ENCODE peak calls at places on chromosome 16, in six cellular contexts. C, G, S, I, Q and T are unnamed samples.

GRCh38 chr16:86025706-86026105 is 126.7 kb downstream of the IRF8 start:
- DNase-seq in C (peak), Q (no peak), S (no peak), I (no peak), G (peak), T (no peak)

GRCh38 chr16:51383909-51384308 is 232.8 kb upstream of the SALL1 start:
- DNase-seq in G (no peak), Q (no peak), S (no peak), I (no peak), C (no peak), T (peak)

GRCh38 chr16:28561557-28562187 is 8.0 kb downstream of the SGF29 start:
- DNase-seq in I (no peak), S (no peak), Q (no peak), C (no peak), G (no peak), T (no peak)

GRCh38 chr16:57752581-57753447 is 17.2 kb downstream of the KATNB1 start:
- DNase-seq in G (no peak), I (no peak), S (no peak), C (no peak), Q (no peak), T (no peak)

GRCh38 chr16:19853973-19854876 is 30.4 kb downstream of the GPRC5B start:
- DNase-seq in C (no peak), G (no peak), I (no peak), Q (no peak), S (no peak), T (peak)

GRCh38 chr16:84618428-84619102 is 687 bp upstream of the COTL1 start:
- DNase-seq in C (no peak), S (no peak), I (peak), Q (no peak), G (no peak), T (peak)

GRCh38 chr16:85860413-85861094 is 38.4 kb upstream of the IRF8 start:
- DNase-seq in Q (no peak), G (no peak), C (no peak), I (no peak), S (no peak), T (no peak)

GRCh38 chr16:20359997-20360396 is 7.5 kb upstream of the UMOD start:
- DNase-seq in G (no peak), C (no peak), Q (no peak), I (no peak), S (no peak), T (peak)

GRCh38 chr16:70375636-70376611 is 29.2 kb downstream of the DDX19A start:
- DNase-seq in G (no peak), C (no peak), S (no peak), Q (no peak), I (no peak), T (no peak)
- TF ChIP-seq POLR2AphosphoS5 in G (no peak), C (no peak), S (no peak), Q (no peak), I (no peak), T (no peak)

GRCh38 chr16:68448360-68448970 is at the start of gene SMPD3:
- DNase-seq in G (peak), C (peak), Q (peak), I (peak), S (peak), T (peak)
- TF ChIP-seq POLR2AphosphoS5 in G (peak), C (peak), Q (peak), I (no peak), S (no peak), T (peak)

GRCh38 chr16:2339521-2340484 is 725 bp downstream of the ABCA3 start:
- DNase-seq in G (peak), C (peak), I (no peak), S (no peak), Q (peak), T (peak)
- TF ChIP-seq POLR2AphosphoS5 in G (no peak), C (no peak), I (peak), S (peak), Q (no peak), T (no peak)

DNA sequence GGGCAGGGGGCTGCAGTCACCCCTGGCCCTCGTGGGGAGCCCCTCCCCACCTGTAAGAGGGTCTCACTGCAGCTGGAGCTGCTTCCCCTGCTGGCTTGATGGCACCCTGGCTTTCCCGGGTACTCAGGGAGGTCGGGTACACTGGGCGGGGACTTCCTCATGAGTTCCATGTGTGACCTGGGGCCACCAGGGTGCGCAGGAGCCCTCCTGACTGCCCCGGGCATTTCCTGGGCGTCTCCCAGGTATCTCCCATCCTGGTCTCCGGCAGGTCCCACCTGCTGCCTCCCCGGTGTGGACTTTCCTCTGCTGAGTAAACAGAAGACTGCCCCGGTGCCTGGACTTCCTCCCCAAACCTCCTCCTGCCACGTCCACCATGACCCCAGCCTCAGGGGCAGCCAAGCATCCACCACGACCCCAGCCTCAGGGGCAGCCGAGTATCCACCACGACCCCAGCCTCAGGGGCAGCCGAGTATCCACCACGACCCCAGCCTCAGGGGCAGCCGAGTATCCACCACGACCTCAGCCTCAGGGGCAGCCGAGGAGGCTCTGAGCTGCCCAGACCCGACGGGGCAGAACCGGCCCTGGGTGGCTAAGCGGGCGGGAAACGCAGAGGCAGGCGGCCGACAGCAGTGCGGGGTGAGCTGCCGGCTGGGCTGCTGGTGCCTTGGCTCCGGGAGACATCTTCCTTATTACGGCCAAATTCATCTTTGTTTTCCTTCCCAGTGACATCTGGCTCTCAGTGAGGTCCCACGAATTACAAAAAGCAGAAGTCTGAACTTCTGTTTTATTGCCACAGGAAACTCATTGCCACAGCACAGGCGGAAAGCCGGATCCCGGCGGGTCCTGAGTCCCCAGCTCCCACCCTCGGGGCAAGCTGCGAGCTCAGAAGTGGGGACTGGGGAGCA is 40.7 kb downstream of the CBFA2T3 start:
- DNase-seq in Q (no peak), I (no peak), G (peak), C (peak), S (no peak), T (no peak)
- TF ChIP-seq POLR2AphosphoS5 in Q (no peak), I (no peak), G (no peak), C (no peak), S (no peak), T (no peak)

GRCh38 chr16:4957720-4958509 is at the start of gene SEC14L5:
- DNase-seq in G (peak), I (peak), C (peak), Q (peak), S (peak), T (peak)
- TF ChIP-seq POLR2AphosphoS5 in G (peak), I (peak), C (peak), Q (no peak), S (no peak), T (peak)

GRCh38 chr16:74680681-74681080 is 14.0 kb upstream of the RFWD3 start:
- DNase-seq in G (no peak), I (no peak), C (no peak), S (no peak), Q (no peak), T (no peak)

GRCh38 chr16:74677868-74678267 is 11.2 kb upstream of the RFWD3 start:
- DNase-seq in G (no peak), Q (no peak), C (no peak), S (no peak), I (no peak), T (no peak)

GRCh38 chr16:74682556-74682955 is 15.9 kb upstream of the RFWD3 start:
- DNase-seq in G (no peak), Q (no peak), I (no peak), C (no peak), S (no peak), T (peak)

DNA sequence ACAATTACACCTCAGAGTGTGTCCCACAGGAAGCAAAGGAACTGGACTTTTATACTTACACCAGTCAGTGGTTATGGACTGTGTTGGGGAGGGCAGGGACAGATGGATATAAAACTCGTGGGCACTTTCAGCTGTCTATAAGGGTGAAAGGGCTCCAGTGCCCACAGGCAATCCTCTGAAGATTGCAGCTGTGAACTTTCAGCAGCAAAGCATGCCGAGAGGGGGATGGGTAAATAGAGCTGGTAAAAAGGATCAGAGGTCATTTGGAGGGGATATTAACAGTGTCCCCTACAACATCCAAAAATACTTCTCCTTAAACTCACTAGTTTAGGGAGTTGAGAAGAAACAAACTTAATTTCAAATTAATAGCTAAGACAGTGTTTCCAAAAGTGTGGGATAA is 13.3 kb upstream of the RFWD3 start:
- DNase-seq in G (no peak), S (no peak), Q (no peak), C (no peak), I (no peak), T (no peak)
- TF ChIP-seq POLR2AphosphoS5 in G (no peak), S (no peak), Q (no peak), C (no peak), I (no peak), T (no peak)

GRCh38 chr16:66617010-66617434 is 12.5 kb downstream of the CMTM3 start:
- DNase-seq in Q (no peak), S (no peak), I (no peak), C (no peak), G (no peak), T (peak)

GRCh38 chr16:66619036-66619435 is 14.5 kb downstream of the CMTM3 start:
- DNase-seq in C (no peak), S (no peak), I (no peak), G (no peak), Q (no peak), T (no peak)

GRCh38 chr16:66616592-66616991 is 12.1 kb downstream of the CMTM3 start:
- DNase-seq in S (no peak), I (no peak), G (no peak), Q (no peak), C (no peak), T (no peak)

GRCh38 chr16:66618588-66618987 is 14.1 kb downstream of the CMTM3 start:
- DNase-seq in I (no peak), G (no peak), C (no peak), S (no peak), Q (no peak), T (no peak)

DNA sequence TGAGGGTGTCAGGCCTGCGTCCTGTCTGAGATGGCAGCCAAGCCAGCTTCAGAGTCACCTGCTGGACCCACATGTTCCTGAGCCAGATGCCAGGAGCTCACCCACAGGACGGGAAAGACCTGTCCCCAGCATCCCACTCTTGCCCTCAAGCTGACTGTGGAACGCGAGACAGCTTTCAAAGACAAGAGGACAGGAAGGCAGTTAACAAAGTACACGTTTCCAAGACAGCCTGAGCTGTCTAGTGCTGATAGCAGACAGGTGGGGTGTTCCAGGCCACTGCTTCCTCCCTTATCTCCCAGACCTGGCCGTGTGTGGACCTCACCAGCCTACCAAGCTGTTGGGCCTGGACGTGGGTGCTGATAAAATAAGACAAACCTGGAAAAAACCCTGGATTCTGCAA is 13.2 kb downstream of the CMTM3 start:
- DNase-seq in G (no peak), Q (no peak), C (no peak), S (no peak), I (peak), T (no peak)
- TF ChIP-seq POLR2AphosphoS5 in G (no peak), Q (no peak), C (no peak), S (no peak), I (no peak), T (no peak)

DNA sequence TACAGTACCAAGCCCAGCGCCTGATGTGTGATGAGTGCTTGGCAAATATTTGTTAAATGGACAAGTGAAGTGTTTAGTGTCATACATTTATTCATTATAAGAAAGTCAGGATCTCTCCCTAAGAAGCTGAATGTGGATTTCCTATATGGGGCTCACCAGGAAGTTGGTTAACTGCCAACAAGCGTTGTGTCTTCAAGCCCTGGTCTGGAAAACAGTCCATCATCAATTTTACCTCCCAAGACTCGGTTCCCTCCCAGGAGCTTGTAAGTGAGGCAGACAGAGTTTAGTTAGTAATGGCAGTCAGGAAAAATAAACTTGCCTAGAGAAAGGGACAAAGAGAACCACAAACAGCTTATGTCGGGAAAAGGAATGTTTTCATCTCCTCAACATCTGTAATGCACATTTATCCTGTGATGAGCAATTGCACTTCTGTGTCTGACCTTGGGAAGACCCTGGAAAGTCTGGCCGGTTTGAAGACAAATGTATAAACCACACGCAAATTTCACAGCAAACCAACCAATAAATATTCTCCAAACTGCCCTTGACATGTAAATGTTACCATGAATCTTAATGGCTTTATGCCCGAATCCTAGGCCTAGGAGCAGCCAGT is 28.3 kb downstream of the C16orf95 start:
- DNase-seq in G (no peak), I (no peak), Q (no peak), S (no peak), C (no peak), T (no peak)
- TF ChIP-seq POLR2AphosphoS5 in G (no peak), I (no peak), Q (no peak), S (no peak), C (no peak), T (no peak)

GRCh38 chr16:1492923-1493745 is at the start of gene TELO2:
- DNase-seq in Q (peak), S (no peak), G (peak), C (peak), I (peak), T (peak)
- TF ChIP-seq POLR2AphosphoS5 in Q (no peak), S (peak), G (no peak), C (peak), I (peak), T (peak)